ENCODE peak calls at places on chromosomes 7 and 10, in eight cellular contexts. K is NCI-H1092 treated with DMSO at 0.1 percent for 48 hours; W is fibroblast of pulmonary artery; Z is HT1080; L is endothelial cell; H is EH; D is stimulated activated CD8-positive, alpha-beta memory T cell treated with anti-CD3 and anti-CD28 coated beads, Interleukin-7, amount 100 ng/mL, for 4 hours; M is activated CD4-positive, alpha-beta T cell treated with anti-CD3 and anti-CD28 coated beads, Interleukin-2, amount 50 U/mL, for 24 hours. E is an unnamed sample.

GRCh38 chr7:131103997-131104396 is 223.7 kb upstream of the MKLN1 start:
- DNase-seq in K (no peak), W (peak; percentile 86), Z (peak; percentile 69), L (no peak), H (peak; percentile 85), D (no peak), M (no peak), E (peak; percentile 91)

GRCh38 chr10:31315453-31315852 is 3.6 kb upstream of the ZEB1 start:
- DNase-seq in K (no peak), W (peak; percentile 61), Z (peak; percentile 87), L (no peak), H (peak; percentile 79), D (no peak), M (no peak), E (peak; percentile 85)

GRCh38 chr7:131480384-131481315 is 75.8 kb downstream of the PODXL start:
- DNase-seq in K (no peak), W (peak; percentile 73), Z (peak; percentile 70), L (no peak), H (peak; percentile 72), D (no peak), M (no peak), E (no peak)

GRCh38 chr10:16828731-16829175 is 11.5 kb upstream of the RSU1 start:
- DNase-seq in K (no peak), W (peak; percentile 77), Z (peak; percentile 87), L (no peak), H (peak; percentile 97), D (no peak), M (no peak), E (peak; percentile 85)

GRCh38 chr10:18279202-18279601 is 139.0 kb downstream of the CACNB2 start:
- DNase-seq in K (no peak), W (peak; percentile 37), Z (peak; percentile 77), L (no peak), H (peak; percentile 2), D (no peak), M (no peak), E (peak; percentile 17)

GRCh38 chr10:108783897-108784296 is 1139.4 kb downstream of the XPNPEP1 start:
- DNase-seq in K (no peak), W (peak; percentile 79), Z (peak; percentile 68), L (peak; percentile 19), H (peak; percentile 55), D (no peak), M (no peak), E (peak; percentile 36)

GRCh38 chr7:132575336-132575986 is 809 bp downstream of the PLXNA4 start:
- DNase-seq in K (peak; percentile 71), W (peak; percentile 64), Z (peak; percentile 63), L (peak; percentile 36), H (peak; percentile 44), D (no peak), M (no peak), E (peak; percentile 76)

GRCh38 chr10:6035926-6036575 is 26.1 kb downstream of the IL2RA start:
- DNase-seq in K (no peak), W (no peak), Z (no peak), L (no peak), H (no peak), D (no peak), M (no peak), E (no peak)

GRCh38 chr7:122143376-122143750 is 686 bp downstream of the AASS start:
- DNase-seq in K (no peak), W (peak; percentile 30), Z (no peak), L (peak; percentile 44), H (peak; percentile 38), D (no peak), M (no peak), E (peak; percentile 38)

GRCh38 chr10:78756604-78757442 is 311.9 kb upstream of the ZMIZ1 start:
- DNase-seq in K (no peak), W (peak; percentile 99), Z (peak; percentile 98), L (peak; percentile 52), H (peak; percentile 98), D (no peak), M (no peak), E (peak; percentile 97)

GRCh38 chr10:5977471-5978370 is at the start of gene IL15RA:
- DNase-seq in K (no peak), W (peak; percentile 63), Z (peak; percentile 72), L (peak; percentile 55), H (peak; percentile 83), D (peak; percentile 82), M (peak; percentile 75), E (peak; percentile 68)

GRCh38 chr10:62046522-62047239 is 145.2 kb downstream of the ARID5B start:
- DNase-seq in K (no peak), W (peak; percentile 90), Z (peak; percentile 76), L (no peak), H (peak; percentile 84), D (no peak), M (peak; percentile 30), E (peak; percentile 80)

GRCh38 chr7:29234438-29234837 is 39.9 kb downstream of the CHN2 start:
- DNase-seq in K (no peak), W (no peak), Z (no peak), L (no peak), H (no peak), D (no peak), M (no peak), E (no peak)

GRCh38 chr7:153404781-153405279 is 645.3 kb downstream of the ACTR3B start:
- DNase-seq in K (no peak), W (no peak), Z (no peak), L (no peak), H (no peak), D (no peak), M (no peak), E (no peak)